ENCODE peak calls at places on chromosomes 12 and 14, in six cellular contexts. One of them, this sample, is unnamed.

GRCh38 chr12:72273851-72274284 is 1.7 kb downstream of the TRHDE start:
- DNase-seq in B cell: no peak
- DNase-seq in adrenal gland: peak
- DNase-seq in WTC11: no peak
- DNase-seq in foreskin keratinocyte: no peak
- DNase-seq in GM23338: peak
- DNase-seq in this sample: no peak

GRCh38 chr14:56195727-56196126 is 77.5 kb downstream of the PELI2 start:
- DNase-seq in foreskin keratinocyte: no peak
- DNase-seq in adrenal gland: no peak
- DNase-seq in GM23338: no peak
- DNase-seq in B cell: no peak
- DNase-seq in WTC11: no peak
- DNase-seq in this sample: peak

GRCh38 chr12:17763365-17763764 is 326.6 kb downstream of the RERGL start:
- DNase-seq in adrenal gland: no peak
- DNase-seq in B cell: no peak
- DNase-seq in GM23338: no peak
- DNase-seq in foreskin keratinocyte: no peak
- DNase-seq in WTC11: no peak
- DNase-seq in this sample: no peak

GRCh38 chr14:32986791-32987545 is 48.3 kb downstream of the NPAS3 start:
- DNase-seq in adrenal gland: no peak
- DNase-seq in WTC11: no peak
- DNase-seq in foreskin keratinocyte: no peak
- DNase-seq in B cell: no peak
- DNase-seq in GM23338: peak
- DNase-seq in this sample: no peak

GRCh38 chr12:105740970-105741725 is 397.6 kb downstream of the NUAK1 start:
- DNase-seq in foreskin keratinocyte: no peak
- DNase-seq in GM23338: no peak
- DNase-seq in adrenal gland: peak
- DNase-seq in WTC11: no peak
- DNase-seq in B cell: no peak
- DNase-seq in this sample: no peak

GRCh38 chr12:24697295-24697694 is 251.6 kb downstream of the BCAT1 start:
- DNase-seq in WTC11: no peak
- DNase-seq in B cell: no peak
- DNase-seq in foreskin keratinocyte: no peak
- DNase-seq in GM23338: peak
- DNase-seq in adrenal gland: no peak
- DNase-seq in this sample: no peak

GRCh38 chr12:114767906-114768697 is 84.1 kb upstream of the TBX3 start:
- DNase-seq in GM23338: no peak
- DNase-seq in foreskin keratinocyte: no peak
- DNase-seq in adrenal gland: peak
- DNase-seq in WTC11: peak
- DNase-seq in B cell: no peak
- DNase-seq in this sample: no peak

GRCh38 chr12:107522692-107523477 is 162.7 kb upstream of the PWP1 start:
- DNase-seq in foreskin keratinocyte: no peak
- DNase-seq in WTC11: peak
- DNase-seq in GM23338: peak
- DNase-seq in adrenal gland: no peak
- DNase-seq in B cell: no peak
- DNase-seq in this sample: no peak

GRCh38 chr12:48977290-48978281 is 536 bp upstream of the WNT1 start:
- DNase-seq in WTC11: peak
- DNase-seq in adrenal gland: peak
- DNase-seq in foreskin keratinocyte: no peak
- DNase-seq in B cell: peak
- DNase-seq in GM23338: peak
- DNase-seq in this sample: no peak

GRCh38 chr12:72110814-72111615 is 161.2 kb upstream of the TRHDE start:
- DNase-seq in GM23338: no peak
- DNase-seq in B cell: no peak
- DNase-seq in foreskin keratinocyte: no peak
- DNase-seq in adrenal gland: no peak
- DNase-seq in WTC11: no peak
- DNase-seq in this sample: no peak

GRCh38 chr14:92659765-92660561 is 88.5 kb downstream of the LGMN start:
- DNase-seq in foreskin keratinocyte: peak
- DNase-seq in B cell: no peak
- DNase-seq in adrenal gland: peak
- DNase-seq in WTC11: no peak
- DNase-seq in GM23338: no peak
- DNase-seq in this sample: no peak

GRCh38 chr12:27331299-27331926 is 1.2 kb upstream of the BMAL2 start:
- DNase-seq in WTC11: no peak
- DNase-seq in adrenal gland: peak
- DNase-seq in foreskin keratinocyte: peak
- DNase-seq in GM23338: no peak
- DNase-seq in B cell: no peak
- DNase-seq in this sample: peak

GRCh38 chr14:31286456-31287293 is 79.1 kb upstream of the HECTD1 start:
- DNase-seq in B cell: no peak
- DNase-seq in foreskin keratinocyte: no peak
- DNase-seq in GM23338: peak
- DNase-seq in adrenal gland: peak
- DNase-seq in WTC11: peak
- DNase-seq in this sample: no peak
- TF ChIP-seq CTCF in B cell: peak
- TF ChIP-seq CTCF in foreskin keratinocyte: peak
- TF ChIP-seq CTCF in GM23338: peak
- TF ChIP-seq CTCF in adrenal gland: peak
- TF ChIP-seq CTCF in WTC11: peak
- TF ChIP-seq CTCF in this sample: peak

GRCh38 chr12:118377891-118378470 is 1.6 kb downstream of the SUDS3 start:
- DNase-seq in foreskin keratinocyte: no peak
- DNase-seq in adrenal gland: peak
- DNase-seq in GM23338: peak
- DNase-seq in B cell: peak
- DNase-seq in WTC11: peak
- DNase-seq in this sample: no peak

GRCh38 chr12:118377005-118377890 is 893 bp downstream of the SUDS3 start:
- DNase-seq in foreskin keratinocyte: no peak
- DNase-seq in adrenal gland: no peak
- DNase-seq in WTC11: no peak
- DNase-seq in GM23338: peak
- DNase-seq in B cell: no peak
- DNase-seq in this sample: no peak

GRCh38 chr12:118374909-118375308 is 1.4 kb upstream of the SUDS3 start:
- DNase-seq in adrenal gland: no peak
- DNase-seq in WTC11: no peak
- DNase-seq in foreskin keratinocyte: no peak
- DNase-seq in GM23338: no peak
- DNase-seq in B cell: no peak
- DNase-seq in this sample: no peak

GRCh38 chr12:118375348-118375747 is 1.0 kb upstream of the SUDS3 start:
- DNase-seq in adrenal gland: no peak
- DNase-seq in GM23338: no peak
- DNase-seq in WTC11: no peak
- DNase-seq in B cell: no peak
- DNase-seq in foreskin keratinocyte: no peak
- DNase-seq in this sample: no peak

DNA sequence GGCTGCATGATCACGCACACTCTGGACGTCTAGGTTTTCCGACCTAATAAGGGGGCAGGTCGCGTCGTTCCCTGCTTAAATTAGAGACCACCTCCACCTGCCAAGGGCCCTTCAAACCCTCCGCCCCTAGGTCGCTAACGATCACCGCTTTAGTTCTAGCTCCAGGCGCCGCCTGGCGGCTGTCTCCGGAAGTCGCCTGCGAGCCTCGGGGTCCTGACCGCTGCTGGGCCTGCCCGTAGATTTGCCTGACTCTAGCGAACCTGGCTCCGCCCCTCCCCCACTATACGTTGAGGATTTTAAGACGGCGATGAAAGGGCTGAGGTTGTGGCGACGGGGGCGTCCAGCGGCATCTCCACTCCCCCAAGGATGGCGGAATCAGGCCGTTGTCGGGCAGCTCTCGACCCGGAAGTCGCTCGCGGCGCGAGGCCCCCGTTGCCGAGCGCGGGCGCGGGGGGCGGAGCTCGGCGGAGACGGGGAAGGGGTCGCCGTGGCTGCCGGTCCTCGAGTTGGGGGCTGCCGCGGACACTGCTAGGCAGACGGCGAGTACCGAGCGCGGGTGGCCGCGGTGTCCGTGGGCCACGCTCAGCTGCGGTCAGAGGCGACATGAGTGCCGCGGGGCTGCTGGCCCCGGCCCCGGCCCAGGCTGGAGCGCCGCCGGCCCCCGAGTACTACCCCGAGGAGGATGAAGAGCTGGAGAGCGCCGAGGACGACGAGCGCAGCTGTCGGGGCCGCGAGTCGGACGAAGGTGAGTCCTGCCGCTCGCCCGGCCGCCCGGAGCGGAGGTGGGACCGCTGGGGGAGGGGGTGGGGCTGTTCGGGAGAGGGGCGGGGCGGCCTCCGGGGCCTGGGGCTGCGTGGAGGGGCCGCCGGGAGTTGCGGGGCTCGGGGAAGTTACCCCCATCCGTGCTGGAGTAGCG is at the start of gene SUDS3:
- DNase-seq in GM23338: peak
- DNase-seq in B cell: peak
- DNase-seq in foreskin keratinocyte: no peak
- DNase-seq in WTC11: peak
- DNase-seq in adrenal gland: peak
- DNase-seq in this sample: no peak
- TF ChIP-seq CTCF in GM23338: peak
- TF ChIP-seq CTCF in B cell: peak
- TF ChIP-seq CTCF in foreskin keratinocyte: peak
- TF ChIP-seq CTCF in WTC11: peak
- TF ChIP-seq CTCF in adrenal gland: peak
- TF ChIP-seq CTCF in this sample: peak

GRCh38 chr12:92648242-92649031 is 54.4 kb upstream of the PLEKHG7 start:
- DNase-seq in foreskin keratinocyte: no peak
- DNase-seq in GM23338: peak
- DNase-seq in WTC11: no peak
- DNase-seq in B cell: no peak
- DNase-seq in adrenal gland: no peak
- DNase-seq in this sample: no peak

GRCh38 chr12:92649511-92650227 is 53.1 kb upstream of the PLEKHG7 start:
- DNase-seq in adrenal gland: peak
- DNase-seq in GM23338: peak
- DNase-seq in WTC11: peak
- DNase-seq in B cell: peak
- DNase-seq in foreskin keratinocyte: peak
- DNase-seq in this sample: peak

GRCh38 chr12:92654929-92655328 is 47.9 kb upstream of the PLEKHG7 start:
- DNase-seq in WTC11: no peak
- DNase-seq in foreskin keratinocyte: no peak
- DNase-seq in GM23338: no peak
- DNase-seq in B cell: no peak
- DNase-seq in adrenal gland: no peak
- DNase-seq in this sample: peak

GRCh38 chr12:92650228-92650822 is 52.5 kb upstream of the PLEKHG7 start:
- DNase-seq in adrenal gland: no peak
- DNase-seq in B cell: no peak
- DNase-seq in foreskin keratinocyte: no peak
- DNase-seq in GM23338: no peak
- DNase-seq in WTC11: no peak
- DNase-seq in this sample: no peak
- TF ChIP-seq CTCF in adrenal gland: no peak
- TF ChIP-seq CTCF in B cell: peak
- TF ChIP-seq CTCF in foreskin keratinocyte: no peak
- TF ChIP-seq CTCF in GM23338: no peak
- TF ChIP-seq CTCF in WTC11: no peak
- TF ChIP-seq CTCF in this sample: no peak

GRCh38 chr12:40668095-40668494 is 24.1 kb upstream of the CNTN1 start:
- DNase-seq in adrenal gland: no peak
- DNase-seq in GM23338: no peak
- DNase-seq in B cell: no peak
- DNase-seq in foreskin keratinocyte: no peak
- DNase-seq in WTC11: no peak
- DNase-seq in this sample: no peak
- TF ChIP-seq CTCF in adrenal gland: no peak
- TF ChIP-seq CTCF in GM23338: peak
- TF ChIP-seq CTCF in B cell: no peak
- TF ChIP-seq CTCF in foreskin keratinocyte: peak
- TF ChIP-seq CTCF in WTC11: no peak
- TF ChIP-seq CTCF in this sample: no peak

GRCh38 chr12:54017027-54017788 is 8.4 kb downstream of the HOXC8 start:
- DNase-seq in foreskin keratinocyte: no peak
- DNase-seq in adrenal gland: peak
- DNase-seq in GM23338: peak
- DNase-seq in WTC11: no peak
- DNase-seq in B cell: no peak
- DNase-seq in this sample: no peak
- TF ChIP-seq CTCF in foreskin keratinocyte: peak
- TF ChIP-seq CTCF in adrenal gland: no peak
- TF ChIP-seq CTCF in GM23338: no peak
- TF ChIP-seq CTCF in WTC11: no peak
- TF ChIP-seq CTCF in B cell: no peak
- TF ChIP-seq CTCF in this sample: no peak

DNA sequence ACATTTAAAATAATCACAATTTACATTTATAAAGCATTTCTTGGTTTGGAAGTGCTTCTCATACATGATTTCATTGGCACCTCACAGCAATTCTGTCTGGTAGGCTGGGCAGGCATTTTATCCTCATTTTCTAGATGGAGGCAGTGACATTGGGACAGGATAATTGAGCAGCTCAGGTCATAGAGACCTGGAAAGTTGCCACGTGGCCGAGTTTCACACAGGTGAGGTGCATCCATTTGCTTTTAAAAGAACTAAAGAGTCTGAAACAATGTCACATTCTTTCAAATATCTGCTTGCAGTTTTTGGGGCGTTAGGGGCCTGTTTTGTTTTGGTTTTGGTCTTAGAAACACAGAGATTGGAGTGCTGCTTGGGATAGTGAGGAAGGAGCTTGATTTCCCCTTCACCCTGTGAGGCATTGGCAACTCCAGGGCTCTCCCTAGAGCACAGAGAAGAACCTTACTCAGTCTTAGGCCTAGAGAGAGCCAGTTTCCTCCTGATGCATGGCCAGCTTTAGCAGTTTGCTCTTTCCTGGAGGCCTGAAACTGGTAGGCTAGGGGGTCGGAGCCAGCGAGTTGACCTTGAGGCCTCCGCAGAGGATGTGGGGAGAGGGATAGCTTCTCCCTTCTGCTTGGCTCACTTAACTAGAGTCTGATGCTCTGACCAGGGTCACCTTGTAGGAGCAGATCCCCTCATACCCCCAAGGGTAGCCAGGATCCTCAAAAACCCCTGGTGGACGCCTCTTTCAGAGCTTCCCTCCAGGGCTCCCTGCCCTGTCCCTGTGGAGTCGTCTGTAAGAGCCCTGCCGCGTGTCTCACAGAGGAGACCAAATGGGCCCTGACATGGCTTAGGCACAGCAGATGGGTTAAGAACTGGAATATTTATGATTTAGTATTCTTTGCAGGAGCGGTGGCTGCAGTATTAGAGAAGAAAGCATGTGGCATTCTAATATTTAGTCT is 34.9 kb upstream of the JDP2 start:
- DNase-seq in GM23338: peak
- DNase-seq in B cell: no peak
- DNase-seq in adrenal gland: no peak
- DNase-seq in foreskin keratinocyte: no peak
- DNase-seq in WTC11: no peak
- DNase-seq in this sample: no peak
- TF ChIP-seq CTCF in GM23338: no peak
- TF ChIP-seq CTCF in B cell: no peak
- TF ChIP-seq CTCF in adrenal gland: no peak
- TF ChIP-seq CTCF in foreskin keratinocyte: no peak
- TF ChIP-seq CTCF in WTC11: no peak
- TF ChIP-seq CTCF in this sample: no peak

This sample was measured in AG09319.